ENCODE peak calls at places on chromosomes 12 and 14, in four cellular contexts. H is AG09319, B is IMR-90, Z is HFF-Myc. A is an unnamed sample.

GRCh38 chr12:3135522-3136461 is 58.6 kb downstream of the TSPAN9 start:
- DNase-seq in B (peak), H (no peak), Z (peak), A (peak)

GRCh38 chr12:106140223-106140986 is 1.7 kb upstream of the NUAK1 start:
- DNase-seq in H (no peak), Z (no peak), B (no peak), A (peak)

GRCh38 chr14:69570836-69571330 is 3.8 kb downstream of the CCDC177 start:
- DNase-seq in Z (no peak), H (no peak), B (no peak), A (no peak)

GRCh38 chr14:34021096-34021495 is 70.2 kb upstream of the EGLN3 start:
- DNase-seq in B (no peak), H (no peak), Z (no peak), A (no peak)

GRCh38 chr14:24376448-24377070 is 8.6 kb downstream of the NFATC4 start:
- DNase-seq in H (no peak), B (no peak), Z (no peak), A (no peak)

GRCh38 chr14:95664546-95664945 is 21.7 kb upstream of the TCL1B start:
- DNase-seq in H (no peak), B (no peak), Z (no peak), A (no peak)

GRCh38 chr14:94665121-94665520 is 52.9 kb downstream of the SERPINA3 start:
- DNase-seq in Z (no peak), H (peak), B (peak), A (no peak)

GRCh38 chr14:88212691-88213090 is 110.4 kb downstream of the KCNK10 start:
- DNase-seq in H (no peak), Z (no peak), B (no peak), A (no peak)

GRCh38 chr14:61934385-61934784 is 172.2 kb downstream of the SNAPC1 start:
- DNase-seq in B (peak), Z (peak), H (peak), A (no peak)

GRCh38 chr14:76089151-76089550 is 62.6 kb upstream of the GPATCH2L start:
- DNase-seq in B (no peak), H (no peak), Z (no peak), A (no peak)

DNA sequence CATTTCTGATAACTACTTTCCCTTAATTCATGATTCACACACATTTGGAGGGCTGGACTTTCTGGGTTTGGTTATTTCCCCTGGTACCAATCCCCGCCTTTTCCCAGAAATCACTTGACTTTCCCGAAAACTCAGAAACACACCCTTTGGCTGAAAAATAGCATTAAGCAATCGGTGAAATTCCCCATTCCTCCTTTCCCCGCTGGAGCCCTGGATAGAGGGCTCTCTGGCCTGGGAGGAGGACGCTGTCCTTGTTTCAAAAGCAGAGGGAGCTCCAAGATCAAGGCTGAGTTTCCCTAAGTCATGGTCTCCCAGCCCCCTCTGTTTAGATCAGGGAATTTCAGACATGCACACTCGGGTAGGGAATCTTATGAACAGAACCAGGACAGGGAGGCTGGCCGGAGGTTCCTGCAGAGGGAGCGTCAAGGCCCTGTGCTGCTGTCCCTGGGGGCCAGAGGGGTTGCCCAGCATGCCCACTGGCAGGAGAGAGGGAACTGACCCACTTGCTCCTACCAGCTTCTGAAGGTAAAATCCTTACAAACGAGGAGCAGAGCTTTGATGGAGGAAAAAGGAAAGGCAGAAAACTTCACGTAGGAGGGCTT is at the start of gene C1S:
- DNase-seq in B (peak), H (peak), Z (peak), A (peak)
- TF ChIP-seq CTCF in B (peak), H (peak), Z (peak), A (peak)

GRCh38 chr12:131757111-131757510 is 46.2 kb downstream of the SFSWAP start:
- DNase-seq in Z (no peak), B (no peak), H (no peak), A (no peak)

GRCh38 chr12:131753757-131754156 is 42.9 kb downstream of the SFSWAP start:
- DNase-seq in H (no peak), B (no peak), Z (no peak), A (no peak)

GRCh38 chr12:131754184-131754583 is 43.3 kb downstream of the SFSWAP start:
- DNase-seq in B (no peak), H (no peak), Z (no peak), A (no peak)

GRCh38 chr12:131756441-131756840 is 45.6 kb downstream of the SFSWAP start:
- DNase-seq in Z (no peak), B (no peak), H (no peak), A (no peak)

GRCh38 chr12:131755305-131756113 is 44.6 kb downstream of the SFSWAP start:
- DNase-seq in B (peak), H (no peak), Z (no peak), A (no peak)
- TF ChIP-seq CTCF in B (peak), H (peak), Z (peak), A (peak)

GRCh38 chr12:29451886-29452285 is 45.6 kb downstream of the OVCH1 start:
- DNase-seq in B (no peak), H (no peak), Z (no peak), A (no peak)

GRCh38 chr12:29460082-29460481 is 37.4 kb downstream of the OVCH1 start:
- DNase-seq in H (no peak), B (no peak), Z (no peak), A (no peak)

DNA sequence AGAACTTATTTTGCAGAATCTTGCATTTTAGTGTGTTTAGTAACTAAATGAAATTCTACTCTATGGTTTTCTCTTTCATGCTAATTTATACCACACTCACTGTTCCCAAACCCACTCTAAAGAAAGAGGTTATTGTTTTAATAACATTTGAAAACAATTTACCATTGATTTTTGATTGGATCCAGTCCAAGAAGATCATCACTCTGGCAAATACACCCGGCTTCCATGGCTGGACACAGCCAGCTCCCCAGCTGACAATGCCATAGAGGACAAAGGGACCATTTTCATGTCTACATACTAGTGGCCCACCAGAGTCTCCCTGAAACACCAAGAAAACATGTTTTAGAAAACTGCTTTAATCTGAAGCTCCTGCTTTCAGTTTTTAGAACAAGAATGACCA is 42.4 kb downstream of the OVCH1 start:
- DNase-seq in H (no peak), Z (no peak), B (no peak), A (no peak)
- TF ChIP-seq CTCF in H (no peak), Z (no peak), B (no peak), A (no peak)

DNA sequence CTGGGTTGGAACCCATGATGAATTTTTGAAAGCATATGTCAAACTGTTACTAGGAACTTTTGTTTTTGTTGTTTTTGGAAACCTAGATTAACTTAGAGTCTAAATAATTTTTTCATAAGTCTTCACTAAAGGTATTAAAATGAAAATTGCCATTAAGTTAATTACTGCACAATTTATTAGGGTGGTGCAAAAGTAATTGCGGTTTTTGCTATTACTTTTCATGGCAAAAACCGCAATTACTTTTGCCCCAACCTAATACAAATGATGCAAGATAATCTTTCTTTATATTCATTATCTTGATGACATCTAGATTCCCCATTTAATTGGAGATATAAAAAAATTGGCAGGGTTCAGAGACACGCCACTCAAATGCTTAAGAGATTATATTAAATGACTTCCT is 145.0 kb upstream of the PKP2 start:
- DNase-seq in Z (no peak), B (no peak), H (no peak), A (no peak)
- TF ChIP-seq CTCF in Z (no peak), B (no peak), H (no peak), A (no peak)